ENCODE peak calls at places on chromosome 4, in six cellular contexts. V, N, O, Z, L and Q are unnamed samples.

GRCh38 chr4:53914313-53915016 is 149.9 kb downstream of the CHIC2 start:
- DNase-seq in O (no peak), Z (peak; percentile 21), N (no peak), V (no peak), L (no peak), Q (no peak)

GRCh38 chr4:13193662-13194061 is 290.5 kb downstream of the RAB28 start:
- DNase-seq in L (no peak), N (no peak), V (no peak), Z (no peak), O (no peak), Q (no peak)

GRCh38 chr4:80926891-80927290 is 103.6 kb upstream of the BMP3 start:
- DNase-seq in L (no peak), O (no peak), V (no peak), Z (no peak), N (no peak), Q (no peak)

GRCh38 chr4:41436365-41437263 is 101.3 kb upstream of the LIMCH1 start:
- DNase-seq in L (no peak), O (no peak), Z (no peak), N (no peak), V (no peak), Q (no peak)

GRCh38 chr4:121270384-121270783 is 106.3 kb upstream of the TNIP3 start:
- DNase-seq in Z (no peak), N (no peak), L (no peak), O (no peak), V (no peak), Q (no peak)

GRCh38 chr4:67568820-67569219 is 10.3 kb downstream of the STAP1 start:
- DNase-seq in L (no peak), O (no peak), Z (no peak), V (no peak), N (no peak), Q (no peak)

GRCh38 chr4:29459926-29460325 is 1260.2 kb upstream of the PCDH7 start:
- DNase-seq in Z (no peak), N (no peak), O (no peak), V (no peak), L (no peak), Q (no peak)

GRCh38 chr4:103934178-103934789 is 214.5 kb upstream of the TACR3 start:
- DNase-seq in O (no peak), Z (no peak), N (no peak), L (no peak), V (no peak), Q (no peak)

GRCh38 chr4:1213336-1213995 is 35.5 kb downstream of the CTBP1 start:
- DNase-seq in V (no peak), O (peak; percentile 39), L (peak; percentile 67), N (no peak), Z (no peak), Q (no peak)

GRCh38 chr4:174591243-174592021 is 69.1 kb upstream of the HPGD start:
- DNase-seq in L (no peak), N (no peak), V (no peak), Z (no peak), O (no peak), Q (no peak)

GRCh38 chr4:100848865-100849264 is 331.0 kb upstream of the EMCN start:
- DNase-seq in N (no peak), Z (no peak), L (no peak), O (no peak), V (no peak), Q (no peak)

GRCh38 chr4:168843635-168844034 is 166.4 kb downstream of the CBR4 start:
- DNase-seq in O (no peak), Z (no peak), V (no peak), L (no peak), N (no peak), Q (no peak)

GRCh38 chr4:129455462-129455861 is 359.5 kb downstream of the C4orf33 start:
- DNase-seq in N (no peak), L (no peak), O (no peak), Z (no peak), V (no peak), Q (no peak)

GRCh38 chr4:180909279-180909678 is 1333.9 kb upstream of the TENM3 start:
- DNase-seq in L (no peak), V (no peak), O (no peak), Z (no peak), N (no peak), Q (no peak)

GRCh38 chr4:156778606-156779005 is 193.0 kb downstream of the PDGFC start:
- DNase-seq in N (no peak), V (no peak), Z (no peak), O (no peak), L (no peak), Q (no peak)

GRCh38 chr4:159401791-159402380 is 299.0 kb downstream of the RAPGEF2 start:
- DNase-seq in L (no peak), Z (no peak), N (no peak), V (no peak), O (no peak), Q (no peak)

GRCh38 chr4:11542952-11543351 is 114.3 kb upstream of the HS3ST1 start:
- DNase-seq in O (no peak), V (no peak), N (no peak), L (no peak), Z (no peak), Q (no peak)

GRCh38 chr4:845836-846251 is 19.9 kb upstream of the CPLX1 start:
- DNase-seq in L (peak; percentile 51), N (no peak), Z (no peak), V (no peak), O (no peak), Q (no peak)

GRCh38 chr4:173651651-173652282 is 121.7 kb upstream of the HAND2 start:
- DNase-seq in V (no peak), Z (no peak), L (no peak), N (no peak), O (no peak), Q (no peak)

GRCh38 chr4:150280081-150280950 is 202.1 kb downstream of the DCLK2 start:
- DNase-seq in L (no peak), N (no peak), Z (no peak), O (no peak), V (no peak), Q (no peak)

GRCh38 chr4:115278830-115279229 is 165.4 kb upstream of the NDST4 start:
- DNase-seq in V (no peak), O (no peak), Z (no peak), N (no peak), L (no peak), Q (no peak)

GRCh38 chr4:150722908-150723362 is 141.0 kb downstream of the MAB21L2 start:
- DNase-seq in L (no peak), O (peak; percentile 79), Z (no peak), N (peak; percentile 85), V (peak; percentile 21), Q (peak; percentile 80)

GRCh38 chr4:48339642-48340041 is 1.7 kb upstream of the SLAIN2 start:
- DNase-seq in O (no peak), Z (no peak), L (no peak), V (no peak), N (no peak), Q (no peak)

GRCh38 chr4:56871357-56871993 is 36.2 kb upstream of the REST start:
- DNase-seq in V (no peak), L (no peak), Z (no peak), N (no peak), O (no peak), Q (no peak)

GRCh38 chr4:72171761-72172160 is 140.0 kb downstream of the NPFFR2 start:
- DNase-seq in V (no peak), N (no peak), O (no peak), Z (no peak), L (no peak), Q (no peak)

GRCh38 chr4:169770411-169770810 is 12.7 kb upstream of the HPF1 start:
- DNase-seq in O (no peak), L (no peak), N (no peak), V (no peak), Z (no peak), Q (no peak)

GRCh38 chr4:127604949-127605709 is 27.6 kb upstream of the INTU start:
- DNase-seq in O (no peak), Z (no peak), V (no peak), L (no peak), N (no peak), Q (no peak)

GRCh38 chr4:7201351-7202305 is 9.3 kb downstream of the SORCS2 start:
- DNase-seq in O (peak; percentile 44), V (no peak), N (peak; percentile 69), L (no peak), Z (no peak), Q (no peak)
- H3K27ac ChIP-seq in O (no peak overlapping the region), V (peak overlapping the region; percentile 26), N (peak overlapping the region; percentile 41), L (no peak overlapping the region), Z (peak overlapping the region; percentile 43), Q (no peak overlapping the region)

GRCh38 chr4:25159837-25160713 is at the start of gene SEPSECS:
- DNase-seq in O (peak; percentile 99), Z (peak; percentile 65), N (peak; percentile 99), L (peak; percentile 93), V (peak; percentile 93), Q (peak; percentile 99)

GRCh38 chr4:25163216-25163615 is 3.0 kb upstream of the SEPSECS start:
- DNase-seq in N (no peak), O (no peak), Z (no peak), V (no peak), L (no peak), Q (no peak)

GRCh38 chr4:25161599-25161960 is 1.3 kb upstream of the SEPSECS start:
- DNase-seq in Z (no peak), N (no peak), L (no peak), O (no peak), V (no peak), Q (no peak)

GRCh38 chr4:25160714-25161598 is 707 bp upstream of the SEPSECS start:
- DNase-seq in Z (peak; percentile 17), V (no peak), L (no peak), O (no peak), N (no peak), Q (no peak)

GRCh38 chr4:25162566-25162965 is 2.3 kb upstream of the SEPSECS start:
- DNase-seq in V (no peak), O (no peak), Z (no peak), N (no peak), L (no peak), Q (no peak)
- H3K4me3 ChIP-seq in V (no peak overlapping the region), O (no peak overlapping the region), Z (no peak overlapping the region), N (no peak overlapping the region), L (no peak overlapping the region), Q (no peak overlapping the region)

GRCh38 chr4:124918559-124919122 is 206.1 kb upstream of the ANKRD50 start:
- DNase-seq in Z (no peak), O (no peak), N (no peak), V (no peak), L (no peak), Q (no peak)
- TF ChIP-seq EP300 in Z (no peak), O (no peak), N (no peak), V (no peak), L (no peak), Q (no peak)

GRCh38 chr4:153519677-153520076 is 53.5 kb downstream of the TMEM131L start:
- DNase-seq in L (no peak), O (no peak), Z (no peak), N (no peak), V (no peak), Q (no peak)

GRCh38 chr4:153517159-153517558 is 51.0 kb downstream of the TMEM131L start:
- DNase-seq in L (no peak), Z (no peak), V (no peak), N (no peak), O (no peak), Q (no peak)

GRCh38 chr4:153520227-153520626 is 54.1 kb downstream of the TMEM131L start:
- DNase-seq in N (no peak), V (no peak), L (no peak), O (no peak), Z (no peak), Q (no peak)

GRCh38 chr4:153518001-153518400 is 51.8 kb downstream of the TMEM131L start:
- DNase-seq in V (no peak), L (no peak), Z (no peak), O (peak; percentile 54), N (no peak), Q (no peak)

GRCh38 chr4:153518637-153519384 is 52.7 kb downstream of the TMEM131L start:
- DNase-seq in O (no peak), N (no peak), L (no peak), V (no peak), Z (no peak), Q (no peak)
- H3K27ac ChIP-seq in O (peak overlapping the region; percentile 25), N (peak overlapping the region; percentile 54), L (peak overlapping the region; percentile 79), V (peak overlapping the region; percentile 19), Z (no peak overlapping the region), Q (no peak overlapping the region)